ENCODE peak calls at places on chromosomes 16 and 17, in ten cellular contexts. One of them, this sample, is unnamed.

GRCh38 chr17:8226536-8227237 is 16.3 kb upstream of the AURKB start:
- DNase-seq in A673: peak
- DNase-seq in progenitor cell of endocrine pancreas: peak
- DNase-seq in Ammon's horn: peak
- DNase-seq in WTC11: peak
- DNase-seq in activated effector memory CD4-positive, alpha-beta T cell treated with anti-CD3 and anti-CD28 coated beads, Interleukin-2, amount 50 U/mL, for 16 hours: peak
- DNase-seq in brain microvascular endothelial cell: peak
- DNase-seq in memory B cell: no peak
- DNase-seq in skeletal muscle cell: peak
- DNase-seq in T-helper 17 cell: no peak
- DNase-seq in this sample: peak

GRCh38 chr17:15076991-15077663 is 188.0 kb downstream of the PMP22 start:
- DNase-seq in activated effector memory CD4-positive, alpha-beta T cell treated with anti-CD3 and anti-CD28 coated beads, Interleukin-2, amount 50 U/mL, for 16 hours: no peak
- DNase-seq in Ammon's horn: no peak
- DNase-seq in A673: no peak
- DNase-seq in progenitor cell of endocrine pancreas: no peak
- DNase-seq in WTC11: no peak
- DNase-seq in brain microvascular endothelial cell: no peak
- DNase-seq in memory B cell: no peak
- DNase-seq in skeletal muscle cell: no peak
- DNase-seq in T-helper 17 cell: no peak
- DNase-seq in this sample: no peak

GRCh38 chr17:65627892-65628622 is 66.6 kb upstream of the AXIN2 start:
- DNase-seq in A673: no peak
- DNase-seq in activated effector memory CD4-positive, alpha-beta T cell treated with anti-CD3 and anti-CD28 coated beads, Interleukin-2, amount 50 U/mL, for 16 hours: no peak
- DNase-seq in skeletal muscle cell: peak
- DNase-seq in brain microvascular endothelial cell: peak
- DNase-seq in Ammon's horn: peak
- DNase-seq in T-helper 17 cell: no peak
- DNase-seq in progenitor cell of endocrine pancreas: no peak
- DNase-seq in WTC11: no peak
- DNase-seq in memory B cell: no peak
- DNase-seq in this sample: no peak

GRCh38 chr16:11205754-11206459 is 50.1 kb downstream of the SOCS1 start:
- DNase-seq in skeletal muscle cell: no peak
- DNase-seq in T-helper 17 cell: no peak
- DNase-seq in A673: no peak
- DNase-seq in activated effector memory CD4-positive, alpha-beta T cell treated with anti-CD3 and anti-CD28 coated beads, Interleukin-2, amount 50 U/mL, for 16 hours: no peak
- DNase-seq in brain microvascular endothelial cell: no peak
- DNase-seq in WTC11: no peak
- DNase-seq in progenitor cell of endocrine pancreas: no peak
- DNase-seq in Ammon's horn: no peak
- DNase-seq in memory B cell: no peak
- DNase-seq in this sample: no peak

GRCh38 chr17:1942066-1942365 is 83.1 kb downstream of the RTN4RL1 start:
- DNase-seq in T-helper 17 cell: no peak
- DNase-seq in memory B cell: no peak
- DNase-seq in Ammon's horn: no peak
- DNase-seq in A673: no peak
- DNase-seq in activated effector memory CD4-positive, alpha-beta T cell treated with anti-CD3 and anti-CD28 coated beads, Interleukin-2, amount 50 U/mL, for 16 hours: no peak
- DNase-seq in brain microvascular endothelial cell: no peak
- DNase-seq in WTC11: no peak
- DNase-seq in progenitor cell of endocrine pancreas: no peak
- DNase-seq in skeletal muscle cell: no peak
- DNase-seq in this sample: no peak

GRCh38 chr16:87688876-87689815 is 76.6 kb downstream of the KLHDC4 start:
- DNase-seq in WTC11: no peak
- DNase-seq in T-helper 17 cell: no peak
- DNase-seq in brain microvascular endothelial cell: no peak
- DNase-seq in progenitor cell of endocrine pancreas: no peak
- DNase-seq in A673: no peak
- DNase-seq in Ammon's horn: no peak
- DNase-seq in activated effector memory CD4-positive, alpha-beta T cell treated with anti-CD3 and anti-CD28 coated beads, Interleukin-2, amount 50 U/mL, for 16 hours: no peak
- DNase-seq in memory B cell: no peak
- DNase-seq in skeletal muscle cell: no peak
- DNase-seq in this sample: no peak

GRCh38 chr17:82876602-82877391 is 37.0 kb upstream of the ZNF750 start:
- DNase-seq in progenitor cell of endocrine pancreas: peak
- DNase-seq in WTC11: peak
- DNase-seq in brain microvascular endothelial cell: peak
- DNase-seq in Ammon's horn: peak
- DNase-seq in activated effector memory CD4-positive, alpha-beta T cell treated with anti-CD3 and anti-CD28 coated beads, Interleukin-2, amount 50 U/mL, for 16 hours: no peak
- DNase-seq in A673: peak
- DNase-seq in skeletal muscle cell: no peak
- DNase-seq in memory B cell: no peak
- DNase-seq in T-helper 17 cell: no peak
- DNase-seq in this sample: peak

GRCh38 chr16:3756113-3756512 is 38.8 kb upstream of the TRAP1 start:
- DNase-seq in A673: no peak
- DNase-seq in brain microvascular endothelial cell: no peak
- DNase-seq in T-helper 17 cell: no peak
- DNase-seq in activated effector memory CD4-positive, alpha-beta T cell treated with anti-CD3 and anti-CD28 coated beads, Interleukin-2, amount 50 U/mL, for 16 hours: peak
- DNase-seq in skeletal muscle cell: no peak
- DNase-seq in WTC11: no peak
- DNase-seq in progenitor cell of endocrine pancreas: no peak
- DNase-seq in memory B cell: no peak
- DNase-seq in Ammon's horn: no peak
- DNase-seq in this sample: no peak

GRCh38 chr17:21298983-21299519 is 14.5 kb downstream of the MAP2K3 start:
- DNase-seq in progenitor cell of endocrine pancreas: no peak
- DNase-seq in activated effector memory CD4-positive, alpha-beta T cell treated with anti-CD3 and anti-CD28 coated beads, Interleukin-2, amount 50 U/mL, for 16 hours: no peak
- DNase-seq in Ammon's horn: no peak
- DNase-seq in A673: no peak
- DNase-seq in memory B cell: no peak
- DNase-seq in brain microvascular endothelial cell: no peak
- DNase-seq in WTC11: no peak
- DNase-seq in T-helper 17 cell: no peak
- DNase-seq in skeletal muscle cell: no peak
- DNase-seq in this sample: no peak

GRCh38 chr16:84643180-84643583 is 5.1 kb upstream of the KLHL36 start:
- DNase-seq in WTC11: no peak
- DNase-seq in progenitor cell of endocrine pancreas: no peak
- DNase-seq in skeletal muscle cell: peak
- DNase-seq in activated effector memory CD4-positive, alpha-beta T cell treated with anti-CD3 and anti-CD28 coated beads, Interleukin-2, amount 50 U/mL, for 16 hours: no peak
- DNase-seq in brain microvascular endothelial cell: peak
- DNase-seq in memory B cell: no peak
- DNase-seq in T-helper 17 cell: no peak
- DNase-seq in A673: no peak
- DNase-seq in Ammon's horn: no peak
- DNase-seq in this sample: peak

This sample was measured in fibroblast of the conjunctiva.